ENCODE peak calls at places on chromosomes 5 and 9, in seven cellular contexts. D is HCT116, L is HepG2, V is GM12878, K is K562, W is SK-N-SH, P is H1. X is an unnamed sample.

GRCh38 chr5:168810641-168811040 is 231.5 kb upstream of the PANK3 start:
- DNase-seq in L (no peak), D (no peak), V (no peak), K (no peak), W (no peak), P (no peak), X (no peak)

GRCh38 chr5:97133106-97133505 is 9.3 kb downstream of the LIX1 start:
- DNase-seq in W (no peak), P (no peak), K (no peak), V (no peak), D (no peak), L (no peak), X (no peak)

GRCh38 chr5:53003144-53003543 is 14.0 kb downstream of the ITGA2 start:
- DNase-seq in D (no peak), V (no peak), P (no peak), W (no peak), K (no peak), L (no peak), X (no peak)

GRCh38 chr5:169978744-169979143 is 1.6 kb downstream of the INSYN2B start:
- DNase-seq in D (no peak), W (no peak), V (no peak), P (no peak), K (no peak), L (no peak), X (no peak)

GRCh38 chr5:65861830-65862241 is 64.5 kb upstream of the ERBIN start:
- DNase-seq in K (no peak), P (no peak), D (peak), V (no peak), L (no peak), W (no peak), X (no peak)

GRCh38 chr5:139494832-139495231 is 12.3 kb upstream of the STING1 start:
- DNase-seq in P (no peak), V (no peak), D (no peak), L (no peak), K (no peak), W (no peak), X (no peak)

GRCh38 chr5:150758534-150759333 is at the start of gene DCTN4:
- DNase-seq in D (peak), K (peak), W (peak), P (peak), L (peak), V (peak), X (peak)

GRCh38 chr9:124164800-124165199 is 92.9 kb upstream of the NEK6 start:
- DNase-seq in K (no peak), W (no peak), V (no peak), P (no peak), L (no peak), D (no peak), X (no peak)

GRCh38 chr9:131598121-131598520 is 52.8 kb downstream of the PRRT1B start:
- DNase-seq in W (no peak), V (no peak), K (no peak), L (no peak), D (no peak), P (no peak), X (no peak)

GRCh38 chr5:16934669-16935068 is 1.4 kb downstream of the MYO10 start:
- DNase-seq in D (no peak), L (no peak), V (no peak), W (no peak), K (no peak), P (no peak), X (no peak)

GRCh38 chr5:54837939-54838457 is 147.4 kb downstream of the ESM1 start:
- DNase-seq in V (no peak), L (no peak), K (no peak), W (no peak), P (no peak), D (no peak), X (no peak)

GRCh38 chr9:36962721-36963120 is 71.3 kb downstream of the PAX5 start:
- DNase-seq in K (no peak), P (peak), L (no peak), V (no peak), D (no peak), W (no peak), X (no peak)

GRCh38 chr9:133982971-133983720 is 9.0 kb downstream of the VAV2 start:
- DNase-seq in V (no peak), L (no peak), W (no peak), D (no peak), K (no peak), P (no peak), X (no peak)

GRCh38 chr9:121599186-121599871 is 52.1 kb upstream of the DAB2IP start:
- DNase-seq in D (peak), V (no peak), K (no peak), P (peak), L (peak), W (peak), X (peak)

GRCh38 chr5:132498686-132499271 is 8.2 kb upstream of the IRF1 start:
- DNase-seq in L (no peak), W (no peak), D (no peak), P (peak), K (no peak), V (no peak), X (no peak)

GRCh38 chr9:20658677-20659473 is 25.2 kb upstream of the FOCAD start:
- DNase-seq in L (no peak), D (no peak), W (no peak), K (no peak), V (no peak), P (no peak), X (no peak)

GRCh38 chr9:127140842-127141675 is 18.6 kb upstream of the ANGPTL2 start:
- DNase-seq in V (no peak), L (no peak), P (peak), D (no peak), K (no peak), W (no peak), X (no peak)

GRCh38 chr5:55102345-55102744 is at the start of gene GZMA:
- DNase-seq in V (no peak), L (no peak), P (no peak), D (no peak), K (no peak), W (no peak), X (no peak)

GRCh38 chr9:6467006-6467625 is 54.1 kb downstream of the UHRF2 start:
- DNase-seq in D (no peak), K (no peak), P (no peak), L (no peak), W (no peak), V (no peak), X (no peak)

GRCh38 chr5:54867310-54867944 is 118.0 kb downstream of the ESM1 start:
- DNase-seq in K (peak), V (no peak), L (peak), P (no peak), D (peak), W (peak), X (peak)

GRCh38 chr9:38641985-38642864 is 21.8 kb upstream of the ANKRD18A start:
- DNase-seq in W (peak), L (peak), D (peak), P (peak), V (no peak), K (peak), X (peak)

GRCh38 chr9:38642951-38643350 is 22.6 kb upstream of the ANKRD18A start:
- DNase-seq in V (no peak), D (no peak), K (no peak), P (no peak), L (no peak), W (no peak), X (no peak)

GRCh38 chr9:38643456-38644173 is 23.2 kb upstream of the ANKRD18A start:
- DNase-seq in V (no peak), W (no peak), D (no peak), P (no peak), K (no peak), L (no peak), X (no peak)

GRCh38 chr9:38641142-38641541 is 20.7 kb upstream of the ANKRD18A start:
- DNase-seq in V (no peak), D (no peak), W (no peak), P (no peak), K (no peak), L (no peak), X (no peak)

GRCh38 chr9:38644601-38645000 is 24.2 kb upstream of the ANKRD18A start:
- DNase-seq in P (no peak), K (no peak), W (no peak), V (no peak), L (no peak), D (no peak), X (no peak)
- TF ChIP-seq JUND in P (no peak), K (no peak), W (no peak), V (no peak), L (no peak), D (no peak), X (no peak)

GRCh38 chr9:80796662-80797426 is 892.5 kb downstream of the TLE1 start:
- DNase-seq in K (no peak), V (no peak), P (no peak), L (no peak), W (no peak), D (no peak), X (no peak)

GRCh38 chr9:80793706-80794105 is 895.6 kb downstream of the TLE1 start:
- DNase-seq in K (no peak), W (no peak), P (no peak), L (no peak), D (no peak), V (no peak), X (no peak)

GRCh38 chr9:80797427-80797825 is 891.9 kb downstream of the TLE1 start:
- DNase-seq in L (no peak), K (no peak), P (no peak), V (no peak), W (no peak), D (no peak), X (no peak)

GRCh38 chr9:80794197-80794596 is 895.1 kb downstream of the TLE1 start:
- DNase-seq in P (no peak), L (no peak), V (no peak), K (no peak), D (no peak), W (no peak), X (no peak)

DNA sequence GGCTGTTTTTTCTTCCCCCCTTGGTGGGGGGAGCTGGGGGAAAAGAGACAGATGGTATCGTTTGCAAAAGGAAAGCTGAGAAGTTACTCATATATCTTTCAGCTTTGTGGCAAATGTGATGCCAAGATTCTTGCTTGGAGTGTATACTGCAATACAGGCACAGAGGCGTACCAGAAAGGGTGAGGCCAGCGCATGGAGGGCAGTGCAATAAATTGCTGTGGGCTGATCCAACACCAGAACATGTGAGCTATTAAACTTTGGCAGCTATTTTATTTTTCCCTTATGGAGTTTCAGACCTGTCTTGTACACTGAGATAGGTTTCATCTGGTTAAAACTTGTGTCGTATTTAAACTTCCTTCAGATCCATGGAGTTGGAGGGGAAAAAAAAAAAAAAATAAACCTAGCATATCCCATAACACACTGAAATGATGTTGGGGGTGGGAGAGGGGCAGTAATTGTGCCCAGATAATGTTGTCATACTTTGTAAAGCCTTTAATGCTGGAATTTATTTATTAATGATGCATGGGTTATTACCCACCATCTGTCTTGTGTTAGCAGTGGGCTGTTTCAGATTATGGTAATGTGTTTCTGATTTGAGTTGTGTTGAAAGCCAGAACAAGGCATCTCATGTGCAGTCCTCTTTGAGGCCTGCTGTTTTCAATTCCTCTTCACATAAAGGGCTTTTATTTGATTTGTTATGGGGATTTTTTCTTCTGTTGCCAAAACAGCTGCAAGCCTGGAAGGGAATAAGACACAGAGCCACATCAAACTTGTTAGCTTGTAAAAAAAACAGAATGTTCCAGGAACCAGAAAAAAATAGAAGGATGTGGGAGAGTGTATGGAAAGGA is 891.3 kb downstream of the TLE1 start:
- DNase-seq in P (no peak), V (no peak), K (no peak), D (no peak), W (peak), L (no peak), X (no peak)
- TF ChIP-seq JUND in P (no peak), V (no peak), K (no peak), D (no peak), W (no peak), L (no peak), X (no peak)

GRCh38 chr9:87372401-87372851 is 125.2 kb upstream of the DAPK1 start:
- DNase-seq in D (no peak), W (no peak), V (no peak), P (no peak), L (peak), K (no peak), X (no peak)
- TF ChIP-seq JUND in D (no peak), W (no peak), V (no peak), P (no peak), L (no peak), K (no peak), X (no peak)

GRCh38 chr5:524442-525163 is at the start of gene SLC9A3:
- DNase-seq in K (no peak), V (no peak), W (no peak), D (no peak), L (no peak), P (no peak), X (no peak)

GRCh38 chr5:520850-521226 is 3.4 kb downstream of the SLC9A3 start:
- DNase-seq in L (no peak), K (no peak), P (no peak), W (no peak), D (no peak), V (no peak), X (no peak)

GRCh38 chr5:525164-525761 is 1.0 kb upstream of the SLC9A3 start:
- DNase-seq in W (no peak), D (no peak), L (no peak), K (no peak), P (no peak), V (no peak), X (no peak)

GRCh38 chr5:523658-524441 is 399 bp downstream of the SLC9A3 start:
- DNase-seq in L (no peak), V (no peak), K (no peak), P (peak), W (no peak), D (no peak), X (no peak)

GRCh38 chr5:522899-523657 is 1.2 kb downstream of the SLC9A3 start:
- DNase-seq in K (no peak), P (no peak), V (no peak), W (no peak), D (no peak), L (no peak), X (no peak)
- TF ChIP-seq JUND in K (no peak), P (no peak), V (no peak), W (no peak), D (no peak), L (no peak), X (no peak)

DNA sequence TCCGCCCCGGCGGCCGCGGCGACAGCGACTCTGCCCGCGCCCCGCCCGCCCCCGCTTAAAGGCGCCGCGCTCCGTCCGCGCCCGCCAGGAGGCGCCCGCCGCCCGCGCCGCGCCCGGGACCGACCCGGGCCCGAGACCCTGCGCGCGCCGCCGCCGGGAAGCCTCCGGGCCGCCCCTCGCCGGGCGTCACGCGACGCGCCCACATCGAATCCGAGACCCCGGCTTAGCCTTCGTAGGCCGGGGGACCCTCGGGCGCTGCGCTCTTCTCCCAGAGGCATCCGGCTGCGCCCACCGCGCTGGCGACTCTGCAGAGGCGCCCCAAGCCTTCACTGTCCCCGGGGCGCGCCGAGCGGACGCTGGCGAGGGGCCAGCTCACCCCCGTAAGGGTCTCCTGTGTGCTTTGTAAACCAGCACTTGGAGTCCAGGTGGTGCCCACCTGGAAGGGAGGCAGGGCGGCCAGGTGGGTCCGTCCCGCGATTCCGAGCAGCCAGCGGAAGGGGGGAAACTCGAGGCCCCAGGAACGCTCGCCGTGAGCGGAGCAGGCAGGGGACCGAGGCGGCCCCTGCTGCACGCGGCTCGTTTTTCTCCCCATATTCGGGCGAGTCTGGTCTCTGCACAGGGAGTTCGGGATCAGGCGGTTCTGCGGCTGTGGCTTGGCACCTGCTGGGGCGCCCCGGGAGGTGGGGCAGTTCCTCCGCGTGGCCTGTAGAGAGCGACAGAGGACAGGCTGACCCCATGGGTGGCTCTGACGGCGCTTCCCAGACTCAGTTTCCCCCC is 432 bp upstream of the ABCA2 start:
- DNase-seq in W (peak), V (no peak), K (peak), L (no peak), P (peak), D (no peak), X (peak)
- TF ChIP-seq JUND in W (no peak), V (no peak), K (no peak), L (no peak), P (no peak), D (no peak), X (no peak)

DNA sequence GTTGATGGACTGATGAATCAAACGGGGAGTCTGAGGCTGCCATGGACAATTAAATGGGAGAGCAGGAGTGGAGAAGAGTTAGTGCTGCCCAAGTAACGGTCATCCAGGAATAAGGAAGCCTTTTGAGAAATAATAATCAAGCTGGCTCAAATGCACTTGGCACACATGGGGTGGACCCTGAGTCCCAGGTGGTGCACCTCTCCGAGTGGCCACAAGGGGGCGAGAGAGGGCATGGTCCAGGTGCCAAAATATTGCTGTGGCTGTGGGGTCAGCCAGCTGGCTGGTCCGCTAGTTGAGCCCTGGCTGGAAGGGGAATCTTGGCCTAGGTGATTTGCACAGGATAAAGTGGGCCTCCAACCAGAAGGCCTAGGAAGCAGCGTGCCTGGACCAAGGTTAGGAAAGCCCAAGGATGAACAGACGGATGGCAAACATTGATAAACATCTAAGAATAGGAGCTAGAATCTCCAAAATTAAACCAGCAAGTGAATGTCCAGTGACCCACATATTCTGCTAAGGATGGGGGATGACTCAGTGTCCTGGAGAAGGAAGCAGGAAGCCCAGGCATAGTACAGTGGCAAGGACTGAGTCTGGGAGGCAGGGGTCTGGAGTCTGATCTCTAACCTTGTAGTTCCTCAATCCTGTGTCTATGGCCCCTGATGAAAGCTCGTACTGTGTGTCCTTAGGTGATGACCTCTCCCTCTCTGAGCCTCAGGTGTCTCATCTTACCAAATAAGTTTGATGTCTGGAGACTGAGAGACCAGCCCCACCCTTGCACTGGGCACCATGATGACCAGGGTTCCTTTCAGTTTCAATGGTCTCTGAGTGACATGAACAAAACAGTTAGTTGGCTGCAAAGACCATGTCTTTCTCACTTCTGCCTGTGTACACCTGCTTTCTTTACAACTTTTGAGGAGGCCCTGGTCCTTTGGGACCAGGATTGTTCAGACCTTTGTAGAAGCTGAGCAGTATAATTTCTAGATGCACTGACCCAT is 19.2 kb upstream of the SHB start:
- DNase-seq in P (peak), K (peak), W (peak), D (peak), V (no peak), L (peak), X (no peak)
- TF ChIP-seq JUND in P (no peak), K (no peak), W (no peak), D (no peak), V (no peak), L (no peak), X (no peak)